ENCODE peak calls at places on chromosome 1, in four cellular contexts. S, V, A and C are unnamed samples.

GRCh38 chr1:66533804-66534745 is at the start of gene SGIP1:
- DNase-seq in A (no peak), V (peak), S (peak), C (peak)

GRCh38 chr1:219188331-219188803 is 14.7 kb downstream of the LYPLAL1 start:
- DNase-seq in S (no peak), V (no peak), A (no peak), C (no peak)

GRCh38 chr1:167312871-167313270 is 92.2 kb downstream of the POU2F1 start:
- DNase-seq in V (no peak), S (no peak), A (no peak), C (no peak)

GRCh38 chr1:111879086-111879485 is 110.4 kb downstream of the KCND3 start:
- DNase-seq in A (no peak), S (no peak), V (no peak), C (no peak)

GRCh38 chr1:56912325-56912724 is 53.5 kb downstream of the C8B start:
- DNase-seq in S (no peak), A (no peak), V (no peak), C (no peak)

GRCh38 chr1:113812661-113813135 is 422 bp upstream of the RSBN1 start:
- DNase-seq in A (no peak), S (peak), V (no peak), C (peak)

GRCh38 chr1:183550915-183551314 is 39.3 kb downstream of the NCF2 start:
- DNase-seq in A (no peak), S (no peak), V (no peak), C (no peak)

GRCh38 chr1:7384679-7385078 is 386.4 kb upstream of the VAMP3 start:
- DNase-seq in V (no peak), S (no peak), A (no peak), C (no peak)

GRCh38 chr1:93471911-93472310 is 24.0 kb downstream of the FNBP1L start:
- DNase-seq in V (no peak), A (no peak), S (no peak), C (no peak)

GRCh38 chr1:167136191-167136614 is 42.3 kb downstream of the STYXL2 start:
- DNase-seq in V (no peak), A (peak), S (no peak), C (no peak)

GRCh38 chr1:29210278-29211085 is 20.3 kb downstream of the MECR start:
- DNase-seq in V (no peak), A (no peak), S (no peak), C (peak)

GRCh38 chr1:158999301-159000069 is 10.2 kb upstream of the IFI16 start:
- DNase-seq in V (peak), A (peak), S (peak), C (no peak)

GRCh38 chr1:16727190-16728111 is 12.9 kb upstream of the RNU1-4 start:
- DNase-seq in V (peak), S (no peak), A (peak), C (peak)

GRCh38 chr1:118074101-118074500 is 110.9 kb downstream of the SPAG17 start:
- DNase-seq in V (no peak), S (no peak), A (peak), C (no peak)

GRCh38 chr1:53080769-53081168 is 18.8 kb downstream of the PODN start:
- DNase-seq in V (peak), S (no peak), A (no peak), C (no peak)

GRCh38 chr1:153324912-153325311 is 12.2 kb upstream of the PGLYRP3 start:
- DNase-seq in S (no peak), V (no peak), A (no peak), C (no peak)

GRCh38 chr1:65256860-65257719 is 52.3 kb upstream of the DNAJC6 start:
- DNase-seq in V (no peak), A (no peak), S (no peak), C (no peak)

GRCh38 chr1:160826546-160826945 is 30.6 kb downstream of the LY9 start:
- DNase-seq in S (no peak), V (no peak), A (no peak), C (no peak)

GRCh38 chr1:151047591-151047924 is at the start of gene C1orf56:
- DNase-seq in S (peak), V (peak), A (no peak), C (peak)

GRCh38 chr1:179786815-179787736 is 44.0 kb downstream of the FAM163A start:
- DNase-seq in A (no peak), V (peak), S (no peak), C (no peak)

GRCh38 chr1:26318338-26319064 is 743 bp downstream of the CD52 start:
- DNase-seq in S (no peak), A (no peak), V (no peak), C (no peak)

GRCh38 chr1:24112381-24113169 is 640 bp upstream of the MYOM3 start:
- DNase-seq in V (peak), A (no peak), S (peak), C (peak)

GRCh38 chr1:22736496-22737088 is 26.0 kb downstream of the EPHB2 start:
- DNase-seq in V (no peak), S (no peak), A (no peak), C (no peak)

GRCh38 chr1:230643887-230644286 is 1.6 kb downstream of the COG2 start:
- DNase-seq in A (no peak), V (no peak), S (no peak), C (no peak)

GRCh38 chr1:91020967-91021685 is 709 bp downstream of the ZNF644 start:
- DNase-seq in A (no peak), V (peak), S (peak), C (peak)

DNA sequence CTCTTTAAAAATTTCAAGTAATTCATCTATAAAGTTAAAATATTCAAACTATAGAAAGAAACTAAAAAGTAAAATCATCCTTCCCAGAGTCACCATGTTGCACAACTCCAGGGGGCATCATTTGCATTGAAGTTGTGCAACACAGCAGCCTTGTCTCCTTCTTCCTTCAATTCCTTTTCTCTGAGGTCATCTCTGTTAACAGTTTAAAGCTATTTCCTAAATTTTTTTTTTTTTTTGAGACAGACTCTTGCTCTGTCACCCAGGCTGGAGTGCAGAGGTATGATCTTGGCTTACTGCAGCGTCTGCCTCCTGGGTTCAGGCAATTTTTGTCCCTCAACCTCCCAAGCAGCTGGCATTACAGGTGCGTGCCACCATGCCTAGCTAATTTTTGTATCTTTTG is 7.1 kb downstream of the RHBG start:
- DNase-seq in A (no peak), V (no peak), S (no peak), C (no peak)
- TF ChIP-seq CTCF in A (no peak), V (no peak), S (no peak), C (no peak)

DNA sequence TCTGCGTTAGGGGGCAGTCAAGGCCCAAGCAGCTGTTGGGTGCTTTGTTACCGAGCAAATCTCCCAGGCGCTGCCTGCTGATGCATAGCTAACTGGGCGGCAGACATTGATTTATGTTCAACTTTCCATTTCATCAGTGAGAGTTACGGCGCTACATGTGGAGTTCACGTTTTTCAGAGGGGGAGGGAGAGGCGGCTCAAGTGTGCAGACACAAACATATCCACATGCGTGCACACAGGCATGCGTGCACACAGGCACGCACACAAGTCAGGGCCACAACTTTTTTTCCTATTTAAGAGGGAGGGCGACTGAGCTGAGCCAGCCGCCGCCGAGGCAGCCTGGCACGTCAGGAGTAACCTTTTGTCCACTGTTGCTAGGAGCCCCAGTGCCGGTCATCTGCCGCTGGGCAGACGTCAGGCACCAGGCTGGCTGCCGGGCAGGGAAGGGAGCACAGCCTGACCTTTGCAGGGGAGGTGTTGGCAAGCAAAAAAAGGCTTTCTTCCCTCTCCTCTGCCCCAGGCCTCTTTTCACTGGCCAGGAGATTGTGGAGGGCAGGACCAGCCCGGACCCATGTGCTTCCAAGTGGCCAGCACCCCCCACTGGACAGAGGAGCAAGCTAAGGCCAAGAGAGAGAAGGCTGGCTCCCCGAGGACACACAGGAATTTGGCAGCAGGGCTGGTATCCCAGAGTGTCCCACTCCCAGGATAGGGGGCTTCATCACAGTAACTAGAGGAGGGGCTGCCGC is 73.3 kb downstream of the MRPL37 start:
- DNase-seq in V (peak), A (peak), S (peak), C (peak)
- TF ChIP-seq CTCF in V (no peak), A (peak), S (peak), C (peak)

GRCh38 chr1:64251971-64252370 is 48.5 kb downstream of the UBE2U start:
- DNase-seq in A (no peak), S (no peak), V (no peak), C (peak)
- TF ChIP-seq CTCF in A (no peak), S (no peak), V (no peak), C (no peak)

GRCh38 chr1:211648980-211649934 is 26.2 kb downstream of the NEK2 start:
- DNase-seq in V (no peak), S (no peak), A (no peak), C (peak)
- TF ChIP-seq CTCF in V (peak), S (no peak), A (peak), C (peak)

GRCh38 chr1:242842094-242842493 is 317.6 kb upstream of the PLD5 start:
- DNase-seq in A (no peak), V (no peak), S (no peak), C (no peak)
- TF ChIP-seq CTCF in A (no peak), V (no peak), S (peak), C (no peak)